ENCODE peak calls at places on chromosomes 12 and 14, in ten cellular contexts. O is Peyer's patch, B is A549, S is heart left ventricle, G is right lobe of liver, M is prostate gland, T is adrenal gland, H is uterus, Z is breast epithelium, W is endothelial cell of umbilical vein. I is an unnamed sample.

GRCh38 chr14:100777366-100778077 is 48.4 kb upstream of the MEG3 start:
- DNase-seq in O (no peak), B (no peak), S (no peak), G (no peak), M (no peak), T (no peak), H (peak; percentile 2), Z (no peak), W (no peak), I (peak; percentile 1)

GRCh38 chr14:72595152-72595551 is 298.7 kb downstream of the DPF3 start:
- DNase-seq in O (no peak), B (no peak), S (no peak), G (no peak), M (no peak), T (no peak), H (no peak), Z (no peak), W (no peak), I (no peak)

GRCh38 chr12:3882896-3883564 is 9.8 kb upstream of the PARP11 start:
- DNase-seq in O (no peak), B (peak; percentile 22), S (no peak), G (no peak), M (no peak), T (no peak), H (no peak), Z (no peak), W (peak; percentile 8), I (no peak)

GRCh38 chr14:49897965-49898364 is 5.1 kb downstream of the ARF6 start:
- DNase-seq in O (no peak), B (no peak), S (no peak), G (no peak), M (peak; percentile 75), T (no peak), H (no peak), Z (no peak), W (no peak), I (peak; percentile 42)

GRCh38 chr14:105924951-105925591 is 398.7 kb downstream of the TMEM121 start:
- DNase-seq in O (no peak), B (no peak), S (no peak), G (peak; percentile 12), M (no peak), T (no peak), H (no peak), Z (no peak), W (no peak), I (no peak)

GRCh38 chr14:78902010-78902623 is 731.9 kb downstream of the NRXN3 start:
- DNase-seq in O (no peak), B (no peak), S (no peak), G (no peak), M (peak; percentile 9), T (peak; percentile 20), H (no peak), Z (no peak), W (peak; percentile 44), I (peak; percentile 31)

GRCh38 chr12:89247541-89247942 is 104.8 kb downstream of the DUSP6 start:
- DNase-seq in O (no peak), B (no peak), S (no peak), G (no peak), M (no peak), T (no peak), H (no peak), Z (no peak), W (no peak), I (no peak)

GRCh38 chr12:103877934-103878510 is 37.0 kb upstream of the NT5DC3 start:
- DNase-seq in O (no peak), B (peak; percentile 82), S (peak; percentile 26), G (no peak), M (peak; percentile 70), T (peak; percentile 55), H (no peak), Z (peak; percentile 53), W (peak; percentile 52), I (peak; percentile 57)

GRCh38 chr12:58540480-58541299 is 379.6 kb downstream of the LRIG3 start:
- DNase-seq in O (peak; percentile 60), B (peak; percentile 24), S (peak; percentile 63), G (peak; percentile 70), M (peak; percentile 56), T (peak; percentile 60), H (peak; percentile 76), Z (peak; percentile 52), W (peak; percentile 89), I (peak; percentile 70)

GRCh38 chr14:58876613-58877012 is 238.9 kb downstream of the DACT1 start:
- DNase-seq in O (no peak), B (no peak), S (no peak), G (no peak), M (no peak), T (no peak), H (no peak), Z (no peak), W (no peak), I (no peak)

GRCh38 chr14:54000341-54000811 is 43.8 kb upstream of the BMP4 start:
- DNase-seq in O (no peak), B (no peak), S (no peak), G (no peak), M (no peak), T (no peak), H (no peak), Z (no peak), W (peak; percentile 82), I (no peak)

GRCh38 chr12:55847603-55848329 is 5.0 kb upstream of the MMP19 start:
- DNase-seq in O (peak; percentile 64), B (no peak), S (peak; percentile 93), G (peak; percentile 74), M (peak; percentile 26), T (peak; percentile 92), H (peak; percentile 95), Z (peak; percentile 94), W (peak; percentile 94), I (peak; percentile 66)

GRCh38 chr14:102554835-102555819 is 37.3 kb upstream of the RCOR1 start:
- DNase-seq in O (peak; percentile 83), B (no peak), S (peak; percentile 46), G (no peak), M (no peak), T (no peak), H (peak; percentile 35), Z (no peak), W (peak; percentile 29), I (peak; percentile 53)

GRCh38 chr12:109630815-109631214 is 57.2 kb downstream of the MVK start:
- DNase-seq in O (no peak), B (no peak), S (no peak), G (no peak), M (no peak), T (no peak), H (no peak), Z (no peak), W (no peak), I (no peak)

GRCh38 chr14:104423224-104423681 is 156.3 kb upstream of the C14orf180 start:
- DNase-seq in O (no peak), B (no peak), S (no peak), G (no peak), M (no peak), T (no peak), H (no peak), Z (no peak), W (no peak), I (no peak)

GRCh38 chr14:20682127-20682434 is 2.3 kb upstream of the RNASE4 start:
- DNase-seq in O (no peak), B (no peak), S (peak; percentile 69), G (no peak), M (no peak), T (no peak), H (no peak), Z (no peak), W (no peak), I (peak; percentile 53)

GRCh38 chr14:20683125-20683895 is 1.1 kb upstream of the RNASE4 start:
- DNase-seq in O (peak; percentile 75), B (peak; percentile 72), S (peak; percentile 75), G (no peak), M (peak; percentile 73), T (peak; percentile 79), H (peak; percentile 80), Z (peak; percentile 67), W (peak; percentile 86), I (peak; percentile 69)

GRCh38 chr14:20682435-20683124 is 1.8 kb upstream of the RNASE4 start:
- DNase-seq in O (peak; percentile 89), B (peak; percentile 81), S (peak; percentile 95), G (peak; percentile 92), M (peak; percentile 90), T (peak; percentile 92), H (peak; percentile 90), Z (peak; percentile 92), W (peak; percentile 95), I (peak; percentile 84)

GRCh38 chr14:20684662-20685456 is 499 bp downstream of the RNASE4 start:
- DNase-seq in O (peak; percentile 67), B (peak; percentile 34), S (peak; percentile 35), G (no peak), M (peak; percentile 68), T (no peak), H (peak; percentile 62), Z (peak; percentile 45), W (no peak), I (peak; percentile 46)

GRCh38 chr14:20683896-20684661 is at the start of gene RNASE4:
- DNase-seq in O (peak; percentile 95), B (peak; percentile 71), S (peak; percentile 84), G (peak; percentile 91), M (peak; percentile 93), T (peak; percentile 75), H (peak; percentile 85), Z (peak; percentile 85), W (peak; percentile 88), I (peak; percentile 92)
- TF ChIP-seq POLR2A in O (peak; percentile 75), B (peak; percentile 26), S (peak; percentile 63), G (peak; percentile 80), M (peak; percentile 79), T (no peak), H (peak; percentile 53), Z (peak; percentile 38), W (peak; percentile 47), I (no peak)

GRCh38 chr12:24479131-24479530 is 469.8 kb downstream of the BCAT1 start:
- DNase-seq in O (no peak), B (no peak), S (no peak), G (no peak), M (no peak), T (no peak), H (no peak), Z (no peak), W (no peak), I (no peak)
- H3K4me1 ChIP-seq in O (no peaks in the 10 kb centered on the region), B (no peaks in the 10 kb centered on the region), S (no peaks in the 10 kb centered on the region), G (peaks cover 9% of the 10 kb centered on the region), M (no peaks in the 10 kb centered on the region), T (no peaks in the 10 kb centered on the region), H (no peaks in the 10 kb centered on the region), Z (no peaks in the 10 kb centered on the region), W (no peaks in the 10 kb centered on the region), I (no peaks in the 10 kb centered on the region)

GRCh38 chr12:57158665-57159064 is 11.2 kb upstream of the LRP1-AS start:
- DNase-seq in O (no peak), B (no peak), S (no peak), G (no peak), M (no peak), T (peak; percentile 31), H (no peak), Z (no peak), W (no peak), I (no peak)
- TF ChIP-seq POLR2A in O (no peak), B (no peak), S (no peak), G (no peak), M (no peak), T (no peak), H (no peak), Z (no peak), W (no peak), I (no peak)

DNA sequence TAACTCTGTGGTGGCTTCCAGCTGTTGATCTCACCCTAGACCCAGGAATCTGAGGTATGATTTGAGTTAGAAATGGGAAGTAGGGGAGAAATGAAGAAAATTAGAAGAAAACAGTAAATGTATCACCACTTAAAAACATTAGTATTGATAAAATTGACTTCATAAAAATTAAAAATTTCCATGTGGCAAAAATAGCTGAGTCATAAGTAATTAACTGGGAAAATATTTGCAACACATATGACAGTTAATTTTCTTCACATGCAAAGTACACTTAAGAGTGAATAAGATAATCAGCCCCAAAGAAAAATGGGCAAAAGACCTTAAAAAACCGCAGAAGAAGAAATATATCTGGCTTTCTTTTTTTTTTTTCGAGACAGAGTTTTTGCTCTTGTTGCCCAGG is 25.5 kb upstream of the ADIPOR2 start:
- DNase-seq in O (no peak), B (no peak), S (no peak), G (no peak), M (no peak), T (no peak), H (no peak), Z (no peak), W (no peak), I (no peak)
- H3K4me1 ChIP-seq in O (peaks cover 16% of the 10 kb centered on the region), B (peaks cover 19% of the 10 kb centered on the region), S (peaks cover 4% of the 10 kb centered on the region), G (peaks cover 38% of the 10 kb centered on the region), M (no peaks in the 10 kb centered on the region), T (peaks cover 10% of the 10 kb centered on the region), H (no peaks in the 10 kb centered on the region), Z (no peaks in the 10 kb centered on the region), W (peaks cover 13% of the 10 kb centered on the region), I (peaks cover 57% of the 10 kb centered on the region)

I was measured in stomach.